ENCODE peak calls at places on chromosomes 11 and 22, in seven cellular contexts. One of them, this sample, is unnamed. For H3K27me3, the result is how much of the 10 kb centered on the place peaks cover.

GRCh38 chr11:110162216-110162615 is 69.0 kb downstream of the ZC3H12C start:
- DNase-seq in pancreas: no peak
- DNase-seq in CD8-positive, alpha-beta T cell: no peak
- DNase-seq in neural progenitor cell: no peak
- DNase-seq in CD8-positive, alpha-beta memory T cell: no peak
- DNase-seq in iPS DF 6.9: no peak
- DNase-seq in kidney epithelial cell: no peak
- DNase-seq in this sample: no peak

GRCh38 chr11:109971184-109971523 is 122.0 kb upstream of the ZC3H12C start:
- DNase-seq in CD8-positive, alpha-beta T cell: no peak
- DNase-seq in kidney epithelial cell: no peak
- DNase-seq in CD8-positive, alpha-beta memory T cell: no peak
- DNase-seq in neural progenitor cell: peak
- DNase-seq in pancreas: no peak
- DNase-seq in iPS DF 6.9: no peak
- DNase-seq in this sample: no peak

GRCh38 chr11:19660076-19660475 is 52.6 kb upstream of the NAV2 start:
- DNase-seq in neural progenitor cell: no peak
- DNase-seq in pancreas: no peak
- DNase-seq in kidney epithelial cell: peak
- DNase-seq in CD8-positive, alpha-beta memory T cell: no peak
- DNase-seq in iPS DF 6.9: no peak
- DNase-seq in CD8-positive, alpha-beta T cell: no peak
- DNase-seq in this sample: peak

GRCh38 chr11:123375832-123376231 is 54.2 kb upstream of the GRAMD1B start:
- DNase-seq in kidney epithelial cell: no peak
- DNase-seq in CD8-positive, alpha-beta T cell: no peak
- DNase-seq in pancreas: no peak
- DNase-seq in CD8-positive, alpha-beta memory T cell: no peak
- DNase-seq in iPS DF 6.9: no peak
- DNase-seq in neural progenitor cell: no peak
- DNase-seq in this sample: no peak

GRCh38 chr22:49918911-49919881 is 762 bp downstream of the CRELD2 start:
- DNase-seq in CD8-positive, alpha-beta memory T cell: no peak
- DNase-seq in neural progenitor cell: no peak
- DNase-seq in CD8-positive, alpha-beta T cell: no peak
- DNase-seq in iPS DF 6.9: no peak
- DNase-seq in kidney epithelial cell: no peak
- DNase-seq in pancreas: peak
- DNase-seq in this sample: no peak

GRCh38 chr11:721913-722811 is 16.1 kb downstream of the EPS8L2 start:
- DNase-seq in kidney epithelial cell: no peak
- DNase-seq in pancreas: peak
- DNase-seq in CD8-positive, alpha-beta memory T cell: peak
- DNase-seq in iPS DF 6.9: no peak
- DNase-seq in CD8-positive, alpha-beta T cell: peak
- DNase-seq in neural progenitor cell: no peak
- DNase-seq in this sample: peak

GRCh38 chr11:85844439-85845051 is 10.6 kb upstream of the CCDC83 start:
- DNase-seq in CD8-positive, alpha-beta T cell: no peak
- DNase-seq in CD8-positive, alpha-beta memory T cell: no peak
- DNase-seq in neural progenitor cell: no peak
- DNase-seq in pancreas: no peak
- DNase-seq in iPS DF 6.9: no peak
- DNase-seq in kidney epithelial cell: peak
- DNase-seq in this sample: no peak

GRCh38 chr11:24155792-24156191 is 341.1 kb upstream of the LUZP2 start:
- DNase-seq in neural progenitor cell: peak
- DNase-seq in CD8-positive, alpha-beta memory T cell: no peak
- DNase-seq in kidney epithelial cell: no peak
- DNase-seq in CD8-positive, alpha-beta T cell: no peak
- DNase-seq in pancreas: no peak
- DNase-seq in iPS DF 6.9: no peak
- DNase-seq in this sample: no peak

GRCh38 chr22:45704648-45705047 is 33.0 kb downstream of the ATXN10 start:
- DNase-seq in iPS DF 6.9: no peak
- DNase-seq in neural progenitor cell: no peak
- DNase-seq in kidney epithelial cell: no peak
- DNase-seq in pancreas: no peak
- DNase-seq in CD8-positive, alpha-beta memory T cell: no peak
- DNase-seq in CD8-positive, alpha-beta T cell: no peak
- DNase-seq in this sample: no peak

GRCh38 chr22:17570851-17571631 is 7.7 kb downstream of the SLC25A18 start:
- DNase-seq in CD8-positive, alpha-beta T cell: no peak
- DNase-seq in neural progenitor cell: no peak
- DNase-seq in pancreas: no peak
- DNase-seq in iPS DF 6.9: no peak
- DNase-seq in kidney epithelial cell: no peak
- DNase-seq in CD8-positive, alpha-beta memory T cell: no peak
- DNase-seq in this sample: no peak

GRCh38 chr11:10392680-10393079 is 62.4 kb upstream of the AMPD3 start:
- DNase-seq in pancreas: no peak
- DNase-seq in CD8-positive, alpha-beta memory T cell: no peak
- DNase-seq in kidney epithelial cell: no peak
- DNase-seq in CD8-positive, alpha-beta T cell: no peak
- DNase-seq in neural progenitor cell: no peak
- DNase-seq in iPS DF 6.9: no peak
- DNase-seq in this sample: no peak

GRCh38 chr22:30572840-30573593 is 1.4 kb downstream of the GAL3ST1 start:
- DNase-seq in neural progenitor cell: no peak
- DNase-seq in pancreas: no peak
- DNase-seq in kidney epithelial cell: no peak
- DNase-seq in iPS DF 6.9: no peak
- DNase-seq in CD8-positive, alpha-beta T cell: no peak
- DNase-seq in CD8-positive, alpha-beta memory T cell: no peak
- DNase-seq in this sample: no peak

GRCh38 chr11:2453436-2453835 is 8.6 kb downstream of the KCNQ1 start:
- DNase-seq in CD8-positive, alpha-beta T cell: no peak
- DNase-seq in pancreas: peak
- DNase-seq in iPS DF 6.9: no peak
- DNase-seq in kidney epithelial cell: no peak
- DNase-seq in neural progenitor cell: no peak
- DNase-seq in CD8-positive, alpha-beta memory T cell: no peak
- DNase-seq in this sample: no peak

GRCh38 chr11:104366321-104366734 is 202.4 kb upstream of the PDGFD start:
- DNase-seq in CD8-positive, alpha-beta T cell: no peak
- DNase-seq in pancreas: peak
- DNase-seq in kidney epithelial cell: no peak
- DNase-seq in CD8-positive, alpha-beta memory T cell: no peak
- DNase-seq in neural progenitor cell: no peak
- DNase-seq in iPS DF 6.9: no peak
- DNase-seq in this sample: no peak

GRCh38 chr11:107804219-107804618 is 54.4 kb downstream of the SLC35F2 start:
- DNase-seq in CD8-positive, alpha-beta memory T cell: no peak
- DNase-seq in iPS DF 6.9: no peak
- DNase-seq in CD8-positive, alpha-beta T cell: no peak
- DNase-seq in pancreas: no peak
- DNase-seq in kidney epithelial cell: no peak
- DNase-seq in neural progenitor cell: no peak
- DNase-seq in this sample: no peak

GRCh38 chr11:68970921-68971636 is 9.7 kb downstream of the MRGPRD start:
- DNase-seq in kidney epithelial cell: no peak
- DNase-seq in CD8-positive, alpha-beta memory T cell: no peak
- DNase-seq in neural progenitor cell: no peak
- DNase-seq in CD8-positive, alpha-beta T cell: no peak
- DNase-seq in iPS DF 6.9: no peak
- DNase-seq in pancreas: no peak
- DNase-seq in this sample: no peak

GRCh38 chr11:103806130-103806900 is 230.1 kb upstream of the DDI1 start:
- DNase-seq in CD8-positive, alpha-beta T cell: no peak
- DNase-seq in pancreas: no peak
- DNase-seq in iPS DF 6.9: no peak
- DNase-seq in kidney epithelial cell: peak
- DNase-seq in neural progenitor cell: no peak
- DNase-seq in CD8-positive, alpha-beta memory T cell: no peak
- DNase-seq in this sample: no peak

GRCh38 chr11:45045692-45046471 is 95.2 kb upstream of the TP53I11 start:
- DNase-seq in CD8-positive, alpha-beta T cell: no peak
- DNase-seq in CD8-positive, alpha-beta memory T cell: no peak
- DNase-seq in kidney epithelial cell: peak
- DNase-seq in neural progenitor cell: no peak
- DNase-seq in pancreas: no peak
- DNase-seq in iPS DF 6.9: no peak
- DNase-seq in this sample: peak

GRCh38 chr11:4134844-4135243 is 40.2 kb downstream of the RRM1 start:
- DNase-seq in kidney epithelial cell: peak
- DNase-seq in CD8-positive, alpha-beta memory T cell: no peak
- DNase-seq in neural progenitor cell: no peak
- DNase-seq in pancreas: no peak
- DNase-seq in CD8-positive, alpha-beta T cell: no peak
- DNase-seq in iPS DF 6.9: no peak
- DNase-seq in this sample: no peak

GRCh38 chr11:68954970-68955958 is 25.5 kb downstream of the MRGPRD start:
- DNase-seq in pancreas: peak
- DNase-seq in neural progenitor cell: no peak
- DNase-seq in kidney epithelial cell: no peak
- DNase-seq in CD8-positive, alpha-beta T cell: no peak
- DNase-seq in iPS DF 6.9: no peak
- DNase-seq in CD8-positive, alpha-beta memory T cell: no peak
- DNase-seq in this sample: peak

GRCh38 chr11:113587318-113587739 is 112.1 kb upstream of the DRD2 start:
- DNase-seq in pancreas: no peak
- DNase-seq in CD8-positive, alpha-beta memory T cell: no peak
- DNase-seq in iPS DF 6.9: no peak
- DNase-seq in kidney epithelial cell: no peak
- DNase-seq in CD8-positive, alpha-beta T cell: no peak
- DNase-seq in neural progenitor cell: no peak
- DNase-seq in this sample: no peak

DNA sequence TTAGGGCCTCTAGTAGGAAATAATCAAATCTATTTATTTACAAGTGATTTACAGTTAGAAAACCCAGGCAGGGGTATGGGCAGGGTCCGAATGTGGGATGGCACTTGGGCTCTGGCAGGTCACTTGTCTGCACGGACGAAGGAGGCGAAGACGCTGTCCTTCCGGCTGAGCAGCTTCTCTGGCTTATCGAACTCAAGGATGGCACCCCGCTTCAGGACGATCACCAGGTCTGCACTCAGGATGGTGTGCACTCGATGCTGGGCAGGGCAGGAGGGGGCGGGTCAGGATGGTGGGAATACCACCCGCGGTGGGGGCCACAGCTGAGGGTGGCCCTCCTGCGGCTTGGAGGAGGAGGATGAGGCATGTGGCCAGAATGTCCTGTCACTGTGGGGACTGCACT is 4.4 kb upstream of the KCNJ11 start:
- DNase-seq in kidney epithelial cell: no peak
- DNase-seq in CD8-positive, alpha-beta memory T cell: no peak
- DNase-seq in neural progenitor cell: no peak
- DNase-seq in pancreas: no peak
- DNase-seq in CD8-positive, alpha-beta T cell: no peak
- DNase-seq in iPS DF 6.9: no peak
- DNase-seq in this sample: no peak
- H3K27me3 ChIP-seq in kidney epithelial cell: under half
- H3K27me3 ChIP-seq in CD8-positive, alpha-beta memory T cell: under half
- H3K27me3 ChIP-seq in neural progenitor cell: under half
- H3K27me3 ChIP-seq in pancreas: under half
- H3K27me3 ChIP-seq in CD8-positive, alpha-beta T cell: under half
- H3K27me3 ChIP-seq in iPS DF 6.9: under half
- H3K27me3 ChIP-seq in this sample: under half

GRCh38 chr11:22343411-22344032 is 5.3 kb downstream of the SLC17A6 start:
- DNase-seq in iPS DF 6.9: no peak
- DNase-seq in CD8-positive, alpha-beta T cell: no peak
- DNase-seq in CD8-positive, alpha-beta memory T cell: no peak
- DNase-seq in pancreas: peak
- DNase-seq in neural progenitor cell: peak
- DNase-seq in kidney epithelial cell: no peak
- DNase-seq in this sample: no peak

GRCh38 chr11:22338465-22338810 is 257 bp downstream of the SLC17A6 start:
- DNase-seq in kidney epithelial cell: no peak
- DNase-seq in neural progenitor cell: peak
- DNase-seq in CD8-positive, alpha-beta memory T cell: no peak
- DNase-seq in pancreas: no peak
- DNase-seq in CD8-positive, alpha-beta T cell: no peak
- DNase-seq in iPS DF 6.9: no peak
- DNase-seq in this sample: no peak

GRCh38 chr11:22340803-22341581 is 2.8 kb downstream of the SLC17A6 start:
- DNase-seq in iPS DF 6.9: no peak
- DNase-seq in CD8-positive, alpha-beta memory T cell: no peak
- DNase-seq in kidney epithelial cell: no peak
- DNase-seq in CD8-positive, alpha-beta T cell: no peak
- DNase-seq in pancreas: peak
- DNase-seq in neural progenitor cell: peak
- DNase-seq in this sample: no peak

GRCh38 chr11:22342599-22343138 is 4.5 kb downstream of the SLC17A6 start:
- DNase-seq in neural progenitor cell: peak
- DNase-seq in pancreas: no peak
- DNase-seq in iPS DF 6.9: no peak
- DNase-seq in CD8-positive, alpha-beta T cell: no peak
- DNase-seq in CD8-positive, alpha-beta memory T cell: no peak
- DNase-seq in kidney epithelial cell: no peak
- DNase-seq in this sample: no peak

DNA sequence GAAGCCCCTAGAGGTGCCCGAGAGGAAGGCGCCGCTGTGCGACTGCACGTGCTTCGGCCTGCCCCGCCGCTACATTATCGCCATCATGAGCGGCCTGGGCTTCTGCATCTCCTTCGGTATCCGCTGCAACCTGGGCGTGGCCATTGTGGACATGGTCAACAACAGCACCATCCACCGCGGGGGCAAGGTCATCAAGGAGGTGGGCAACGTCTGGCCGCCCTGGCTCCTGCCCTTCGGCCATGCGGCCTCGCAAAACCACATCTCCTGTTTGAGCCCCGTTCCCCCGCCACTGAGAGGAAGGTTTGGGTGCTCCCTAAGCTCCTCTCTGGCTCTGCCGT is 3.4 kb downstream of the SLC17A6 start:
- DNase-seq in pancreas: peak
- DNase-seq in CD8-positive, alpha-beta T cell: no peak
- DNase-seq in neural progenitor cell: peak
- DNase-seq in kidney epithelial cell: no peak
- DNase-seq in CD8-positive, alpha-beta memory T cell: no peak
- DNase-seq in iPS DF 6.9: no peak
- DNase-seq in this sample: no peak
- H3K27me3 ChIP-seq in pancreas: under half
- H3K27me3 ChIP-seq in CD8-positive, alpha-beta T cell: under half
- H3K27me3 ChIP-seq in neural progenitor cell: half or more
- H3K27me3 ChIP-seq in kidney epithelial cell: half or more
- H3K27me3 ChIP-seq in CD8-positive, alpha-beta memory T cell: under half
- H3K27me3 ChIP-seq in iPS DF 6.9: under half
- H3K27me3 ChIP-seq in this sample: under half

GRCh38 chr22:48265000-48265625 is 1502.7 kb downstream of the TBC1D22A start:
- DNase-seq in neural progenitor cell: no peak
- DNase-seq in kidney epithelial cell: no peak
- DNase-seq in pancreas: no peak
- DNase-seq in CD8-positive, alpha-beta T cell: no peak
- DNase-seq in iPS DF 6.9: no peak
- DNase-seq in CD8-positive, alpha-beta memory T cell: no peak
- DNase-seq in this sample: no peak
- H3K27me3 ChIP-seq in neural progenitor cell: under half
- H3K27me3 ChIP-seq in kidney epithelial cell: under half
- H3K27me3 ChIP-seq in pancreas: under half
- H3K27me3 ChIP-seq in CD8-positive, alpha-beta T cell: under half
- H3K27me3 ChIP-seq in iPS DF 6.9: under half
- H3K27me3 ChIP-seq in CD8-positive, alpha-beta memory T cell: under half
- H3K27me3 ChIP-seq in this sample: under half

DNA sequence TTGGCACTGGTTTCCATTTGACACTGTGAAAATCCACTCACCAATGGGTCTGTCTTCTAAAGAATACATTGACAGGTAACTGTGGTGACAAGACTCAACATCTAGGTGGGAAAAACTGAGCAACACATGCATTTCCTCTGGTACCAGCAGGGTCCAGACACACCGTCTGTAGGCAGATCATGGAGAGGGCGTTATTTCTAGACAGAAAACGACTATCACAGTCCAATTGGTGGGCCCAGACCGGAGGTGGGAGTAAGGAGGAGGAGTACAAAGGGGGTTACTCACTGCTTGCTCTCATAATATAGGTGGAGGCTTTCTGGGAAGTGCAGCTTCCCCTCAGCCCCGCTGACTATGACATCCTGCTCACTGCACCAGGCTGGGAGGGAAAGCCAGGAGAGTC is 9.9 kb downstream of the OVCH2 start:
- DNase-seq in kidney epithelial cell: no peak
- DNase-seq in pancreas: no peak
- DNase-seq in CD8-positive, alpha-beta memory T cell: no peak
- DNase-seq in iPS DF 6.9: no peak
- DNase-seq in CD8-positive, alpha-beta T cell: no peak
- DNase-seq in neural progenitor cell: no peak
- DNase-seq in this sample: no peak
- H3K27me3 ChIP-seq in kidney epithelial cell: under half
- H3K27me3 ChIP-seq in pancreas: under half
- H3K27me3 ChIP-seq in CD8-positive, alpha-beta memory T cell: under half
- H3K27me3 ChIP-seq in iPS DF 6.9: under half
- H3K27me3 ChIP-seq in CD8-positive, alpha-beta T cell: under half
- H3K27me3 ChIP-seq in neural progenitor cell: under half
- H3K27me3 ChIP-seq in this sample: under half